ENCODE peak calls at places on chromosomes 4 and X, in four cellular contexts. C is HepG2, J is K562, M is WTC11. E is an unnamed sample.

GRCh38 chr4:142585411-142585810 is 260.7 kb downstream of the INPP4B start:
- DNase-seq in M (no peak), C (no peak), J (no peak), E (no peak)

GRCh38 chr4:20276848-20277247 is 25.1 kb downstream of the SLIT2 start:
- DNase-seq in C (no peak), J (no peak), M (no peak), E (no peak)

GRCh38 chrX:123835661-123836371 is 24.0 kb upstream of the XIAP start:
- DNase-seq in C (no peak), M (no peak), J (no peak), E (peak; percentile 71)

GRCh38 chr4:2937146-2937857 is 25.9 kb downstream of the NOP14 start:
- DNase-seq in C (peak; percentile 91), M (no peak), J (no peak), E (no peak)

GRCh38 chr4:33316033-33316432 is 2595.9 kb downstream of the PCDH7 start:
- DNase-seq in C (no peak), J (no peak), M (no peak), E (no peak)

GRCh38 chr4:139562839-139563238 is 6.8 kb upstream of the SETD7 start:
- DNase-seq in M (no peak), J (no peak), C (no peak), E (no peak)

GRCh38 chrX:9701790-9702189 is 63.9 kb downstream of the GPR143 start:
- DNase-seq in J (no peak), M (peak; percentile 29), C (no peak), E (no peak)

GRCh38 chr4:29717658-29718057 is 1002.5 kb upstream of the PCDH7 start:
- DNase-seq in C (no peak), J (no peak), M (no peak), E (no peak)

GRCh38 chr4:87365348-87365747 is 25.6 kb downstream of the HSD17B11 start:
- DNase-seq in M (no peak), J (no peak), C (no peak), E (no peak)

DNA sequence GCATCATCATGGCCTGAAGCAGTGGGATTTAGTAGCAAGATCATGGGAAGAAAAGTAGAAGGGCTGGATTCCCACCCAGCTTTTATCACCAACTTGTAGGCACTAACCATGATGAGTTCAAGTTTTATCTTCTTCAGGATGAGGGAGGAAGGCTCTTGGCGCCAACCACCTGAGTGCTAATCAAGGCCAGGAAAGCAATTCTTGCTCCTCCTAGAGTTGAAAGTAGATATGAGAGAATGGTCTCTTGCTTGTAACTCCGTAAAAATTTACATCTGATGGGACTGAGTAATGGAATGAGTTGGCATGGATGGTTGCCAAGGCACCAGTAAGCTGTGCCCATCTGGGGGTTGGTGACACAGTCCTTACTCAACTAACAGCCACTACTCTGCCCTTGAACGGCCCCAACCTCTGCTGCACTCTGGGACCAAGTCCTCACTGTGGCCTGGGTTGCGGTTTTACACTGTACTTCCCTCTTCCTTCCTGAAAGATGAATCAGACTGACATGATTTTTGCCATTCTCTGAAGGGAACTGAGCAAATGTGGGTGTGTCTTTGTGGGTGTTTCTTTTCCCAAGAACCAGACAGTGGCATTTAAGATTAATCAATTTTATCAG is 39.4 kb upstream of the NDP start:
- DNase-seq in M (no peak), J (no peak), C (no peak), E (peak; percentile 77)
- TF ChIP-seq NR3C1 in M (no peak), J (no peak), C (no peak), E (no peak)

GRCh38 chrX:69226459-69227158 is 61.4 kb upstream of the PJA1 start:
- DNase-seq in M (no peak), C (no peak), J (no peak), E (no peak)
- TF ChIP-seq NR3C1 in M (no peak), C (no peak), J (no peak), E (no peak)

GRCh38 chr4:123446791-123447474 is 50.3 kb downstream of the SPRY1 start:
- DNase-seq in C (peak; percentile 71), M (no peak), J (no peak), E (no peak)

GRCh38 chr4:123452585-123452984 is 56.0 kb downstream of the SPRY1 start:
- DNase-seq in M (no peak), C (peak; percentile 20), J (no peak), E (peak; percentile 11)

GRCh38 chr4:123449780-123450179 is 53.2 kb downstream of the SPRY1 start:
- DNase-seq in C (peak; percentile 46), J (no peak), M (no peak), E (no peak)

GRCh38 chr4:123450393-123450792 is 53.8 kb downstream of the SPRY1 start:
- DNase-seq in C (no peak), M (no peak), J (no peak), E (no peak)

DNA sequence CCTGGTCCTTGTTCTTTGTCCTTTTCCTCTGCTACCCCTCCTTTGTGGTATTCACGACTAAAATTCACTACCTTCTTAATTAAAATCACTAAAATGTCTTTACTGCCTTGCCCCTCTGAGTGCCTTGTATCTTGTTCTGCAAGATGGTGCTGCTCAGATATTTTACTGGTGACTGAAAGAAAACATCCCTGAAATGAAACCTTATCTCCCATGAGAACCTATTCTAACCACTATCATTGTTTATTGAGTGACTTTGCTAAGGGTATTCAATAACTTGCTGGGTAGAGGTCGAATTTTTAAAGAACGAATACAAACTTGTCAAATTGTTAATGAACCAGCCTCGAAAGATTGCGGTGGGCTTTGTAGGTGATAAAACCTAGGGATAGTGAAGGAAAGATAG is 52.8 kb downstream of the SPRY1 start:
- DNase-seq in J (no peak), M (no peak), C (no peak), E (no peak)
- TF ChIP-seq NR3C1 in J (no peak), M (no peak), C (no peak), E (no peak)

DNA sequence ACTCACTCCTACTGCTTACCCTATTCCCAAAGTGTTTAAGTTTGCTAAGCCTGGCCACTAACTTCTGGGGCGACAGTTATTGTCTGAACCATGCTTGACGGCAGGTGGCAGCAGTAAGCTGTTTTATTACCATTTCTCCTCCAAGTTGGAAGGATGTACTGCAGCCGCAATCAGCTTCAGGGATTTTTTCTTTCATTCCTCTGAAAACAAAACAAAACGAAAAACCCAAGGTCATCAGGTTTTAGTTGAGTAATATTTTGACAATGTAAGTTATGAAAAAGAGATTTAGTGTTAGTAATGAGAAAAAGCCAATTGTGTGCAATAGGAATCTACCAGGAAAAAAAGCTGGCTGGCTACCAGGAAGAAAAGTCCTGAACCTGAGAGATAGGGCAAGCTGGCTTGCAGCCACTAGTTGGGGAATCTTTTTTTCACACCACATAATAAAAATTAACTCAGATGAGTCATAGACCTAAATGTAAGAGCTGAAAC is 13.2 kb upstream of the RAB9B start:
- DNase-seq in C (peak; percentile 10), J (peak; percentile 39), M (peak; percentile 69), E (peak; percentile 44)
- TF ChIP-seq NR3C1 in C (no peak), J (no peak), M (no peak), E (no peak)

DNA sequence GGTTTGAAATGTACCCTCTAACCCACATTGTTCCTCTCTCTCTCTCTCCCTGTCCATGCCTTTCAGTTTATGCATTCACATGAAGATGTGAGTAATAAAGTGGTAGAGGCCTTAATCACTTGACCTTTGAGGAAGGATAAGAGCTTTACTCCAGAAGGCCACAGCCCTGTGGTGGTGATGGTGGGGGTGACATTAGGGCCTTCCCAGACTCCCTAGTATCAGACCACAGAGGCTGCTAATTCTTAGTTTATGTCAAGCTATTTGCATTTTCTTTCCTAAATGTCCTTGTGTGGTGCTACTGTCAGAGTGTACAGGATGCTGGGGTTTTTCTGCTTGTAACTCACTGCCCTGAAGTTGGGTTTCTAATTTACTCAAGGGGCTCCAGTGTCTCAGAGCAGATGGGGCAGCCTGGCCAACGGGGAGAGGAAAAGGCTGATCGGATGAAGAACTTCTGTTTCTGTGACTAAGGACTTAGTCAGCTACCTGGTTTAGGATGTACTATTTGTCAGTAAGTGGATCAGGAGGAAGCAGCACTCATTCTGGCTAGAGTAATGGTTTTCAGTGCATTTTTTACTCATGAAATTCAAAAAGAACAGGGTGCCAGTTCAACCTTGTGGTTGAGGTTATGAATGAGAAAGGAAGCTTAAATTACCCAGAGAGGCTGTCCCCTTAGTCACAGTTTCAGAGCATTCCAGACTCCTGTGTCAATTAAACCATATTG is 509.6 kb upstream of the DIPK2B start:
- DNase-seq in J (no peak), M (no peak), C (no peak), E (peak; percentile 25)
- TF ChIP-seq NR3C1 in J (no peak), M (no peak), C (no peak), E (no peak)

GRCh38 chr4:177107288-177107901 is 202.3 kb upstream of the NEIL3 start:
- DNase-seq in M (no peak), C (no peak), J (no peak), E (no peak)
- TF ChIP-seq NR3C1 in M (no peak), C (no peak), J (no peak), E (no peak)

GRCh38 chr4:121784401-121784800 is 16.7 kb upstream of the EXOSC9 start:
- DNase-seq in C (no peak), M (no peak), J (no peak), E (no peak)

GRCh38 chr4:121786221-121786620 is 14.9 kb upstream of the EXOSC9 start:
- DNase-seq in J (no peak), C (no peak), M (no peak), E (no peak)

GRCh38 chr4:121785479-121785878 is 15.6 kb upstream of the EXOSC9 start:
- DNase-seq in M (no peak), C (no peak), J (no peak), E (no peak)

GRCh38 chr4:121783210-121783609 is 17.9 kb upstream of the EXOSC9 start:
- DNase-seq in M (no peak), J (no peak), C (no peak), E (no peak)

DNA sequence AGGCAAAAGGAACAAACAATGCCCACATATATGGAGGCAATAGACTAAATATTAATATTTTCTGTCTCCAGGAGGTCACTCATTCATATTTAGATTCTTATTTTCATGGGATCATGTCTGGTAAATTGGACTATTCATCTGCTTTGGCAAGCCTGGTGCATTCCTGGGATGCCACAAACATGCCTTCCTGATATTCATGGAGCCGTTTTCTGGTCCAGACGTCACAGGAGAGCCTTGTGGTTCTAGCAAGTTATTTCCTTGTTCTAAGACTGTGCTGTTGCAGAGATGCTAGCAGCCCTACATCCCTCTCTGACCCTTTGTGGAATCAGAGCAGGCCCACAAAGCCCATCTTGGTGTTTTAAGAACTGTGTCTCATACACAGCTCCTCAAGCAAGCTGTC is 16.1 kb upstream of the EXOSC9 start:
- DNase-seq in C (no peak), J (no peak), M (no peak), E (peak; percentile 73)
- TF ChIP-seq NR3C1 in C (no peak), J (no peak), M (no peak), E (no peak)

DNA sequence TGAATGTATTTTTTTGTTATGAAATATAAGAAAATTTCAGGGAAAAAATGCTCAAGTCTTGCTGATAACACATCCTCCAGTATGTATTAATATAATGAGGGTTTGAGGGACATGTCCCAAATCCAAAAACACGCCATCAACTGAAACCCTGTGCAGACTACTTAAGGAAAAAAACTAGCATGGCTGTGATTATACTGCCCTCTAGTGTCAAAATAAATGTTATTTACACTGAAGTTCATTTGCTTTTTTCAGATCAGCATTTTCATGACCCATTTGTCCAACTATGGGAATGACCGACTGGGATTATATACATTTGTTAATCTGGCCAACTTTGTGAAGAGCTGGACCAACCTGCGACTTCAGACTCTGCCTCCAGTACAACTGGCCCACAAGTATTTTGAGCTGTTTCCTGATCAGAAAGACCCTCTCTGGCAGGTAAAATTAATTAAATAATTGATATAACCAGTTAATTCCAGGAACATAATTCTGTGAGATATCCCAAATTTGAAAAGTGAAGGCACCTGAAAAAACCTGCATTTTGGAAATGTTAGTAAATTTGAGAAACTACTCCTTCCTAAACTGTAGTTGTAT is 128.5 kb downstream of the PRSS12 start:
- DNase-seq in M (no peak), C (peak; percentile 43), J (peak; percentile 17), E (peak; percentile 52)
- TF ChIP-seq NR3C1 in M (no peak), C (no peak), J (no peak), E (no peak)

E was measured in A549.